ENCODE peak calls at places on chromosomes 3 and 15, in four cellular contexts. One of them, this sample, is unnamed.

GRCh38 chr3:172766241-172766640 is 15.7 kb downstream of the ECT2 start:
- DNase-seq in A549: no peak
- DNase-seq in K562: no peak
- DNase-seq in GM12878: no peak
- DNase-seq in this sample: no peak

GRCh38 chr15:45363334-45363733 is 15.0 kb downstream of the GATM start:
- DNase-seq in A549: no peak
- DNase-seq in K562: no peak
- DNase-seq in GM12878: no peak
- DNase-seq in this sample: no peak

GRCh38 chr3:16820485-16820884 is 64.3 kb upstream of the PLCL2 start:
- DNase-seq in A549: no peak
- DNase-seq in K562: no peak
- DNase-seq in GM12878: no peak
- DNase-seq in this sample: no peak

GRCh38 chr15:63908986-63909385 is 75.2 kb upstream of the HERC1 start:
- DNase-seq in A549: no peak
- DNase-seq in K562: no peak
- DNase-seq in GM12878: no peak
- DNase-seq in this sample: no peak

GRCh38 chr3:178795349-178795748 is 259.1 kb downstream of the KCNMB2 start:
- DNase-seq in A549: no peak
- DNase-seq in K562: no peak
- DNase-seq in GM12878: no peak
- DNase-seq in this sample: no peak

GRCh38 chr3:139414608-139415224 is 25.3 kb upstream of the COPB2 start:
- DNase-seq in A549: no peak
- DNase-seq in K562: no peak
- DNase-seq in GM12878: no peak
- DNase-seq in this sample: no peak

GRCh38 chr3:197466586-197467399 is 89.0 kb downstream of the BDH1 start:
- DNase-seq in A549: peak; percentile 38
- DNase-seq in K562: no peak
- DNase-seq in GM12878: no peak
- DNase-seq in this sample: no peak

GRCh38 chr3:82773207-82773606 is 1011.8 kb upstream of the GBE1 start:
- DNase-seq in A549: no peak
- DNase-seq in K562: no peak
- DNase-seq in GM12878: no peak
- DNase-seq in this sample: no peak

GRCh38 chr15:26113296-26113695 is 250.2 kb upstream of the ATP10A start:
- DNase-seq in A549: no peak
- DNase-seq in K562: no peak
- DNase-seq in GM12878: no peak
- DNase-seq in this sample: no peak

GRCh38 chr15:81776961-81777360 is 268.9 kb downstream of the MEX3B start:
- DNase-seq in A549: no peak
- DNase-seq in K562: no peak
- DNase-seq in GM12878: no peak
- DNase-seq in this sample: no peak
- TF ChIP-seq CHD4 in A549: no peak
- TF ChIP-seq CHD4 in K562: no peak
- TF ChIP-seq CHD4 in GM12878: no peak
- TF ChIP-seq CHD4 in this sample: no peak

DNA sequence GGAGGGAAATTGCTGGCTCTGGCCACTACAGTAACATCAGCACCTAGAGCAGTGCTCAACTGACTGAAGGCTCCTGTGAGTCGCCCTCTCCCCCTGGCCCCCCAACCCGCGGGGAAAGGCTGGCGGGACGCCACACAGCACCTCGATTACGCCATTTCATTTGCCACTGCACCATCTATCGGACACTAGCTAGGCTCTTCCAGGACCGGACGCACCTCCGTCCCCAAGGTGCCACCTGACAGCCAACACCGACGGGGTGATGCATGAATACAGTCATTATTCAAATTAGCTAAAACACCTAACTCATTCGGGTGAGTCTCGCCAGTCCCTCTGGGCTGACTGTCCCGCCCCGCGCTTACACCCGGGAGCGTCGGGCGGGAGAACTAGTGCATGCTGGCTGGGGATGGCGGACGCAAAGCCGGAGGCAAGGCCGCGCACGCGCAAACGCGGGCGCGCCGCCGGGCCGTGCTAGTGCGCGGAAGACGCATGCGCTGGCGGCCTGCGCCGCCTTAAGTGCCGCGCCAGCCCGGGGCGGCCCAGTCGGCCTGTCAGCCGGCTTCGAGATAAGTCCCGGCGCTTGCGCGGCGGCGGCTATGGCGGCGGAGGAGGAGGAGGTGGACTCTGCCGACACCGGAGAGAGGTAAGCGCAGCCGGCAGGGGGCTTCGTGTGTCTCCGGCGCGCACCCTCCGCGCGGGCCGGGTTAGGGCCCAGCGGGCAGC is at the start of gene ABHD5:
- DNase-seq in A549: peak; percentile 78
- DNase-seq in K562: peak; percentile 99
- DNase-seq in GM12878: peak; percentile 82
- DNase-seq in this sample: peak; percentile 81
- TF ChIP-seq CHD4 in A549: no peak
- TF ChIP-seq CHD4 in K562: no peak
- TF ChIP-seq CHD4 in GM12878: no peak
- TF ChIP-seq CHD4 in this sample: no peak

DNA sequence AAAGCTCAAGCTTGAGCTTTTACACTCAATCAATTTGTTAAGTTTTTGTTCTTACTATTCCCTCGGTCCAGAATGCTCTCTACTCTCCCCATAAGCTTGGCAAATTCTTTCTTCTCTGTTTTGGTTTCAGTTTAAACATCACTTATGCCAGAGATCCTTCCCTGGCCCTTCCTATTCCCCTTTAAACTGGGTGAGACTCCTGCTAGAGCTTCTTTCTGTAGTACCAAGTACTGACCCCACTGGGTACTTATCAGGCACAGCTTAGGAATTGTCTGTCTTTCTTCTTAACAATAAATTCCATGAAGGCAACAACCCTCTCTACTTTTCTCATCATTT is 76.7 kb upstream of the PHLDB2 start:
- DNase-seq in A549: no peak
- DNase-seq in K562: no peak
- DNase-seq in GM12878: no peak
- DNase-seq in this sample: no peak
- TF ChIP-seq CHD4 in A549: no peak
- TF ChIP-seq CHD4 in K562: no peak
- TF ChIP-seq CHD4 in GM12878: no peak
- TF ChIP-seq CHD4 in this sample: no peak

GRCh38 chr15:83208357-83208661 is 686 bp upstream of the HDGFL3 start:
- DNase-seq in A549: no peak
- DNase-seq in K562: no peak
- DNase-seq in GM12878: no peak
- DNase-seq in this sample: no peak
- TF ChIP-seq CHD4 in A549: peak; percentile 91
- TF ChIP-seq CHD4 in K562: no peak
- TF ChIP-seq CHD4 in GM12878: no peak
- TF ChIP-seq CHD4 in this sample: no peak

DNA sequence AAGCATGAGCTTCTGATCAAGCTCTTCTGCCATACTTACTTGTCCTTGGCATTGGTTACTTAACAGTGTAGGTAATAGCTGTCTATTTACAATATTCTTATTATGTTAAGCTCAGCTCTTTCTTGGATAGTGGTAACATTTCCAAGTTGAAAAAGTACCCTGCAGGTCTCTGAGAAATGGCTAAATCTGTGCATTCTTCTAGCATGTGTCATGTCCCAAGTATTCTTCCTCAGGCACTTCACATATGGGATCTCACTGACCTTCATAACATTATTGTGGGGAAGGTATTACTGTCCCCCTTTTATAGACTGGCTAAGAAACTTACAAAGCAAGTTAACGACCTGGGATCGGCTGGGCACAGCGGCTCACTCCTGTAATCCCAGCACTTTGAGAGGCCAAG is 236.1 kb downstream of the RORA start:
- DNase-seq in A549: no peak
- DNase-seq in K562: no peak
- DNase-seq in GM12878: no peak
- DNase-seq in this sample: no peak
- TF ChIP-seq CHD4 in A549: no peak
- TF ChIP-seq CHD4 in K562: no peak
- TF ChIP-seq CHD4 in GM12878: no peak
- TF ChIP-seq CHD4 in this sample: no peak

GRCh38 chr15:33242165-33242564 is 47.7 kb upstream of the FMN1 start:
- DNase-seq in A549: peak; percentile 49
- DNase-seq in K562: no peak
- DNase-seq in GM12878: no peak
- DNase-seq in this sample: peak; percentile 10
- TF ChIP-seq CHD4 in A549: no peak
- TF ChIP-seq CHD4 in K562: no peak
- TF ChIP-seq CHD4 in GM12878: no peak
- TF ChIP-seq CHD4 in this sample: no peak

This sample was measured in HepG2.